ENCODE peak calls at places on chromosomes 12 and 14, in five cellular contexts. One of them, this sample, is unnamed.

GRCh38 chr12:91687052-91688017 is 458.3 kb downstream of the BTG1 start:
- DNase-seq in fibroblast of mammary gland: peak; percentile 30
- DNase-seq in RWPE1: no peak
- DNase-seq in sigmoid colon: no peak
- DNase-seq in mesothelial cell of epicardium: no peak
- DNase-seq in this sample: no peak

GRCh38 chr14:61203059-61203753 is 77.9 kb downstream of the TMEM30B start:
- DNase-seq in fibroblast of mammary gland: no peak
- DNase-seq in mesothelial cell of epicardium: no peak
- DNase-seq in RWPE1: no peak
- DNase-seq in sigmoid colon: no peak
- DNase-seq in this sample: no peak

GRCh38 chr14:92456215-92457017 is 57.2 kb upstream of the RIN3 start:
- DNase-seq in fibroblast of mammary gland: peak; percentile 78
- DNase-seq in mesothelial cell of epicardium: no peak
- DNase-seq in sigmoid colon: peak; percentile 82
- DNase-seq in RWPE1: peak; percentile 44
- DNase-seq in this sample: no peak

GRCh38 chr12:53267309-53268008 is 640 bp upstream of the ESPL1 start:
- DNase-seq in RWPE1: no peak
- DNase-seq in mesothelial cell of epicardium: no peak
- DNase-seq in sigmoid colon: no peak
- DNase-seq in fibroblast of mammary gland: no peak
- DNase-seq in this sample: no peak

GRCh38 chr12:115597157-115597712 is 680.3 kb downstream of the MED13L start:
- DNase-seq in mesothelial cell of epicardium: no peak
- DNase-seq in RWPE1: peak; percentile 53
- DNase-seq in fibroblast of mammary gland: peak; percentile 97
- DNase-seq in sigmoid colon: no peak
- DNase-seq in this sample: no peak

GRCh38 chr14:67487937-67488893 is at the start of gene TMEM229B:
- DNase-seq in sigmoid colon: no peak
- DNase-seq in RWPE1: no peak
- DNase-seq in mesothelial cell of epicardium: no peak
- DNase-seq in fibroblast of mammary gland: no peak
- DNase-seq in this sample: peak; percentile 41

GRCh38 chr14:52553002-52553670 is 500 bp downstream of the GPR137C start:
- DNase-seq in mesothelial cell of epicardium: peak; percentile 69
- DNase-seq in RWPE1: peak; percentile 22
- DNase-seq in sigmoid colon: peak; percentile 75
- DNase-seq in fibroblast of mammary gland: peak; percentile 4
- DNase-seq in this sample: no peak

GRCh38 chr14:80419769-80420168 is 208.5 kb upstream of the DIO2 start:
- DNase-seq in RWPE1: no peak
- DNase-seq in sigmoid colon: no peak
- DNase-seq in fibroblast of mammary gland: no peak
- DNase-seq in mesothelial cell of epicardium: no peak
- DNase-seq in this sample: no peak

GRCh38 chr12:62604856-62605255 is 138.2 kb downstream of the MON2 start:
- DNase-seq in mesothelial cell of epicardium: no peak
- DNase-seq in RWPE1: no peak
- DNase-seq in fibroblast of mammary gland: peak; percentile 40
- DNase-seq in sigmoid colon: no peak
- DNase-seq in this sample: no peak

GRCh38 chr12:132445884-132446471 is 44.0 kb upstream of the FBRSL1 start:
- DNase-seq in mesothelial cell of epicardium: peak; percentile 77
- DNase-seq in sigmoid colon: no peak
- DNase-seq in RWPE1: peak; percentile 91
- DNase-seq in fibroblast of mammary gland: peak; percentile 92
- DNase-seq in this sample: no peak

GRCh38 chr14:99181246-99181645 is 90.8 kb downstream of the BCL11B start:
- DNase-seq in fibroblast of mammary gland: no peak
- DNase-seq in RWPE1: no peak
- DNase-seq in sigmoid colon: no peak
- DNase-seq in mesothelial cell of epicardium: no peak
- DNase-seq in this sample: no peak

GRCh38 chr14:57314690-57315089 is 45.9 kb downstream of the AP5M1 start:
- DNase-seq in fibroblast of mammary gland: no peak
- DNase-seq in RWPE1: no peak
- DNase-seq in mesothelial cell of epicardium: no peak
- DNase-seq in sigmoid colon: no peak
- DNase-seq in this sample: no peak

GRCh38 chr12:98418357-98419075 is 96.9 kb upstream of the TMPO start:
- DNase-seq in mesothelial cell of epicardium: peak; percentile 81
- DNase-seq in sigmoid colon: peak; percentile 89
- DNase-seq in RWPE1: peak; percentile 91
- DNase-seq in fibroblast of mammary gland: peak; percentile 94
- DNase-seq in this sample: peak; percentile 9

GRCh38 chr12:96255077-96255476 is 60.9 kb downstream of the ELK3 start:
- DNase-seq in RWPE1: no peak
- DNase-seq in sigmoid colon: peak; percentile 83
- DNase-seq in mesothelial cell of epicardium: no peak
- DNase-seq in fibroblast of mammary gland: peak; percentile 87
- DNase-seq in this sample: no peak

GRCh38 chr12:95788637-95789036 is 1.9 kb downstream of the NTN4 start:
- DNase-seq in fibroblast of mammary gland: peak; percentile 54
- DNase-seq in mesothelial cell of epicardium: no peak
- DNase-seq in sigmoid colon: no peak
- DNase-seq in RWPE1: no peak
- DNase-seq in this sample: no peak

GRCh38 chr14:50875359-50876090 is 3.7 kb downstream of the ABHD12B start:
- DNase-seq in fibroblast of mammary gland: peak; percentile 70
- DNase-seq in RWPE1: no peak
- DNase-seq in sigmoid colon: no peak
- DNase-seq in mesothelial cell of epicardium: no peak
- DNase-seq in this sample: no peak

GRCh38 chr14:98901511-98902205 is 370.3 kb downstream of the BCL11B start:
- DNase-seq in fibroblast of mammary gland: no peak
- DNase-seq in mesothelial cell of epicardium: no peak
- DNase-seq in RWPE1: no peak
- DNase-seq in sigmoid colon: peak; percentile 38
- DNase-seq in this sample: no peak

GRCh38 chr12:131249291-131250027 is 295.8 kb downstream of the ADGRD1 start:
- DNase-seq in fibroblast of mammary gland: peak; percentile 1
- DNase-seq in RWPE1: no peak
- DNase-seq in mesothelial cell of epicardium: no peak
- DNase-seq in sigmoid colon: peak; percentile 83
- DNase-seq in this sample: no peak

GRCh38 chr12:98440165-98440581 is 75.2 kb upstream of the TMPO start:
- DNase-seq in mesothelial cell of epicardium: peak; percentile 37
- DNase-seq in fibroblast of mammary gland: peak; percentile 95
- DNase-seq in sigmoid colon: peak; percentile 85
- DNase-seq in RWPE1: peak; percentile 84
- DNase-seq in this sample: no peak

GRCh38 chr12:94174576-94174975 is 26.2 kb downstream of the PLXNC1 start:
- DNase-seq in mesothelial cell of epicardium: no peak
- DNase-seq in RWPE1: no peak
- DNase-seq in fibroblast of mammary gland: no peak
- DNase-seq in sigmoid colon: no peak
- DNase-seq in this sample: peak; percentile 3

GRCh38 chr12:92974759-92975158 is 45.7 kb upstream of the EEA1 start:
- DNase-seq in RWPE1: no peak
- DNase-seq in mesothelial cell of epicardium: no peak
- DNase-seq in fibroblast of mammary gland: no peak
- DNase-seq in sigmoid colon: no peak
- DNase-seq in this sample: no peak

GRCh38 chr12:83985068-83985467 is 927.5 kb downstream of the SLC6A15 start:
- DNase-seq in fibroblast of mammary gland: no peak
- DNase-seq in sigmoid colon: no peak
- DNase-seq in RWPE1: no peak
- DNase-seq in mesothelial cell of epicardium: no peak
- DNase-seq in this sample: no peak

GRCh38 chr12:6821271-6821673 is 349 bp upstream of the GPR162 start:
- DNase-seq in RWPE1: no peak
- DNase-seq in mesothelial cell of epicardium: peak; percentile 59
- DNase-seq in fibroblast of mammary gland: peak; percentile 73
- DNase-seq in sigmoid colon: peak; percentile 93
- DNase-seq in this sample: no peak

GRCh38 chr14:24664366-24664765 is 30.4 kb upstream of the GZMB start:
- DNase-seq in sigmoid colon: no peak
- DNase-seq in RWPE1: no peak
- DNase-seq in fibroblast of mammary gland: no peak
- DNase-seq in mesothelial cell of epicardium: no peak
- DNase-seq in this sample: no peak

GRCh38 chr12:11209098-11209497 is 22.4 kb upstream of the TAS2R42 start:
- DNase-seq in fibroblast of mammary gland: no peak
- DNase-seq in mesothelial cell of epicardium: no peak
- DNase-seq in sigmoid colon: no peak
- DNase-seq in RWPE1: no peak
- DNase-seq in this sample: no peak

GRCh38 chr12:123934829-123935228 is 37.8 kb downstream of the CCDC92 start:
- DNase-seq in sigmoid colon: no peak
- DNase-seq in RWPE1: no peak
- DNase-seq in mesothelial cell of epicardium: no peak
- DNase-seq in fibroblast of mammary gland: peak; percentile 75
- DNase-seq in this sample: no peak

GRCh38 chr14:24196071-24197061 is 1.1 kb upstream of the TM9SF1 start:
- DNase-seq in mesothelial cell of epicardium: no peak
- DNase-seq in fibroblast of mammary gland: peak; percentile 24
- DNase-seq in RWPE1: no peak
- DNase-seq in sigmoid colon: no peak
- DNase-seq in this sample: no peak

GRCh38 chr14:99793213-99794155 is at the start of gene EML1:
- DNase-seq in RWPE1: peak; percentile 90
- DNase-seq in sigmoid colon: peak; percentile 93
- DNase-seq in mesothelial cell of epicardium: peak; percentile 93
- DNase-seq in fibroblast of mammary gland: peak; percentile 68
- DNase-seq in this sample: no peak

GRCh38 chr14:71451501-71451900 is 480.7 kb upstream of the RGS6 start:
- DNase-seq in sigmoid colon: no peak
- DNase-seq in fibroblast of mammary gland: no peak
- DNase-seq in mesothelial cell of epicardium: no peak
- DNase-seq in RWPE1: no peak
- DNase-seq in this sample: no peak

GRCh38 chr12:124684971-124685688 is 117.7 kb upstream of the NCOR2 start:
- DNase-seq in RWPE1: peak; percentile 52
- DNase-seq in sigmoid colon: no peak
- DNase-seq in mesothelial cell of epicardium: no peak
- DNase-seq in fibroblast of mammary gland: peak; percentile 91
- DNase-seq in this sample: no peak

DNA sequence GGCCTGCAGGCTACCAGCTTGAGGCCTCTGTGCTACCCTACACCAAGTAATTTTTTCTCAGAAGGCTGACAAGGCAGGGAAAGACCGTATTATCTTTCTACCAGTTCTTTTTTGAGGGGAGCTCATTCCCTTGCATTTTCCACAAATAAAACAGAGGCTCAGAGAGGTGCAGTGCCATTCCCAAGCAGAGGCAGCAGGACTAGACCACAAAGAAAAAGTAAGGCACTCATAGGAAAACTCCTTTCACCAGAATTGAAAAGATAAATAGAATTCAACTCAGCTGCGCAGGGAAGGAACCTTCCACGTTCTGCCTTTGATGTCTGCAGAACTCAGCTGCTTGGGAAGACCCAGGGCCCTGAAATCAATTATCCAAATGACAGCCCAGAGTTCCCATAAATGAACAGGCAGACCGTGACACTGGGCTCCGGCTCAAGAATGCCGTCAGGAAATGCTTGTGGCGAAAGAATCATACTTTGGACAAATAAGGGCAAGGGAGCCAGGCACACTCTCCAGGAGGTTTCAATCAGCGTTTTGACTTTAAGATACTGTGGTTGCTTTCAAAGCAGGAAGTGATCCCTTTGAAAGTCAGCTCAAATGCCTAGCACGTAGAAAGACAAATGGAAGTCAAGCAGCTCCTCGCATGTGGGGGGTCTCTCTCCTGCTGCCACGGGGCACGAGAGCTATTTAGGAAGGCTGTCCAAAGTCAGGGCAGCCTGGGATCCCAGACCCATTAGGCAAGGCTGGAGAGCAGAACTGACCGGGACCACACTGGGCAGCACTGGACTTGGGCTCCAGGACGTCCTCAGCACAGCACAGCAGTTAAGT is 14.0 kb downstream of the KCTD10 start:
- DNase-seq in sigmoid colon: peak; percentile 97
- DNase-seq in fibroblast of mammary gland: peak; percentile 97
- DNase-seq in mesothelial cell of epicardium: peak; percentile 75
- DNase-seq in RWPE1: peak; percentile 85
- DNase-seq in this sample: no peak
- TF ChIP-seq CTCF in sigmoid colon: no peak
- TF ChIP-seq CTCF in fibroblast of mammary gland: no peak
- TF ChIP-seq CTCF in mesothelial cell of epicardium: no peak
- TF ChIP-seq CTCF in RWPE1: no peak
- TF ChIP-seq CTCF in this sample: no peak

GRCh38 chr14:101709533-101709881 is 52.0 kb upstream of the PPP2R5C start:
- DNase-seq in fibroblast of mammary gland: no peak
- DNase-seq in RWPE1: no peak
- DNase-seq in sigmoid colon: no peak
- DNase-seq in mesothelial cell of epicardium: no peak
- DNase-seq in this sample: no peak
- TF ChIP-seq CTCF in fibroblast of mammary gland: no peak
- TF ChIP-seq CTCF in RWPE1: no peak
- TF ChIP-seq CTCF in sigmoid colon: no peak
- TF ChIP-seq CTCF in mesothelial cell of epicardium: no peak
- TF ChIP-seq CTCF in this sample: no peak

GRCh38 chr12:107635139-107635538 is 50.5 kb upstream of the PWP1 start:
- DNase-seq in RWPE1: no peak
- DNase-seq in mesothelial cell of epicardium: no peak
- DNase-seq in sigmoid colon: no peak
- DNase-seq in fibroblast of mammary gland: no peak
- DNase-seq in this sample: no peak

GRCh38 chr12:107632246-107632645 is 53.4 kb upstream of the PWP1 start:
- DNase-seq in RWPE1: peak; percentile 8
- DNase-seq in sigmoid colon: no peak
- DNase-seq in mesothelial cell of epicardium: no peak
- DNase-seq in fibroblast of mammary gland: no peak
- DNase-seq in this sample: no peak

GRCh38 chr12:107631715-107632114 is 53.9 kb upstream of the PWP1 start:
- DNase-seq in fibroblast of mammary gland: no peak
- DNase-seq in RWPE1: no peak
- DNase-seq in mesothelial cell of epicardium: no peak
- DNase-seq in sigmoid colon: no peak
- DNase-seq in this sample: no peak

GRCh38 chr12:107634530-107634929 is 51.1 kb upstream of the PWP1 start:
- DNase-seq in sigmoid colon: no peak
- DNase-seq in fibroblast of mammary gland: no peak
- DNase-seq in mesothelial cell of epicardium: no peak
- DNase-seq in RWPE1: no peak
- DNase-seq in this sample: no peak
- TF ChIP-seq CTCF in sigmoid colon: no peak
- TF ChIP-seq CTCF in fibroblast of mammary gland: no peak
- TF ChIP-seq CTCF in mesothelial cell of epicardium: no peak
- TF ChIP-seq CTCF in RWPE1: no peak
- TF ChIP-seq CTCF in this sample: no peak

GRCh38 chr14:96176811-96177211 is 27.8 kb upstream of the BDKRB2 start:
- DNase-seq in fibroblast of mammary gland: peak; percentile 98
- DNase-seq in sigmoid colon: peak; percentile 85
- DNase-seq in RWPE1: no peak
- DNase-seq in mesothelial cell of epicardium: peak; percentile 45
- DNase-seq in this sample: no peak

GRCh38 chr14:96177766-96178377 is 26.8 kb upstream of the BDKRB2 start:
- DNase-seq in sigmoid colon: peak; percentile 73
- DNase-seq in fibroblast of mammary gland: peak; percentile 51
- DNase-seq in RWPE1: no peak
- DNase-seq in mesothelial cell of epicardium: no peak
- DNase-seq in this sample: no peak

GRCh38 chr14:96180004-96180403 is 24.6 kb upstream of the BDKRB2 start:
- DNase-seq in sigmoid colon: no peak
- DNase-seq in mesothelial cell of epicardium: no peak
- DNase-seq in RWPE1: no peak
- DNase-seq in fibroblast of mammary gland: no peak
- DNase-seq in this sample: no peak

GRCh38 chr14:96181188-96181762 is 23.4 kb upstream of the BDKRB2 start:
- DNase-seq in fibroblast of mammary gland: no peak
- DNase-seq in sigmoid colon: no peak
- DNase-seq in RWPE1: no peak
- DNase-seq in mesothelial cell of epicardium: no peak
- DNase-seq in this sample: no peak

GRCh38 chr14:96178674-96179321 is 25.8 kb upstream of the BDKRB2 start:
- DNase-seq in mesothelial cell of epicardium: no peak
- DNase-seq in RWPE1: no peak
- DNase-seq in sigmoid colon: no peak
- DNase-seq in fibroblast of mammary gland: peak; percentile 38
- DNase-seq in this sample: no peak
- TF ChIP-seq CTCF in mesothelial cell of epicardium: no peak
- TF ChIP-seq CTCF in RWPE1: no peak
- TF ChIP-seq CTCF in sigmoid colon: no peak
- TF ChIP-seq CTCF in fibroblast of mammary gland: no peak
- TF ChIP-seq CTCF in this sample: no peak

This sample was measured in esophagus squamous epithelium.